ENCODE peak calls at places on chromosomes 1 and 21, in four cellular contexts. One of them, this sample, is unnamed.

GRCh38 chr21:43697758-43698643 is 20.9 kb upstream of the PDXK start:
- DNase-seq in fibroblast of mammary gland: peak; percentile 51
- DNase-seq in GM06990: no peak
- DNase-seq in astrocyte of the spinal cord: peak; percentile 29
- DNase-seq in this sample: peak; percentile 47

GRCh38 chr21:44709426-44710293 is 1.7 kb downstream of the TSPEAR start:
- DNase-seq in fibroblast of mammary gland: no peak
- DNase-seq in GM06990: no peak
- DNase-seq in astrocyte of the spinal cord: no peak
- DNase-seq in this sample: peak; percentile 7

GRCh38 chr1:207711285-207711684 is 40.6 kb upstream of the CD46 start:
- DNase-seq in fibroblast of mammary gland: peak; percentile 38
- DNase-seq in GM06990: no peak
- DNase-seq in astrocyte of the spinal cord: no peak
- DNase-seq in this sample: peak; percentile 30

GRCh38 chr21:44925027-44925755 is 4.5 kb upstream of the ITGB2 start:
- DNase-seq in fibroblast of mammary gland: peak; percentile 66
- DNase-seq in GM06990: no peak
- DNase-seq in astrocyte of the spinal cord: peak; percentile 23
- DNase-seq in this sample: peak; percentile 85

GRCh38 chr1:181630838-181631237 is 147.5 kb downstream of the CACNA1E start:
- DNase-seq in fibroblast of mammary gland: no peak
- DNase-seq in GM06990: no peak
- DNase-seq in astrocyte of the spinal cord: no peak
- DNase-seq in this sample: no peak

GRCh38 chr21:35658242-35658641 is 402.1 kb downstream of the SETD4 start:
- DNase-seq in fibroblast of mammary gland: peak; percentile 94
- DNase-seq in GM06990: no peak
- DNase-seq in astrocyte of the spinal cord: peak; percentile 96
- DNase-seq in this sample: peak; percentile 70

GRCh38 chr21:44758141-44758561 is 43.5 kb downstream of the UBE2G2 start:
- DNase-seq in fibroblast of mammary gland: no peak
- DNase-seq in GM06990: no peak
- DNase-seq in astrocyte of the spinal cord: no peak
- DNase-seq in this sample: no peak

GRCh38 chr1:10217748-10218441 is 7.5 kb downstream of the KIF1B start:
- DNase-seq in fibroblast of mammary gland: peak; percentile 80
- DNase-seq in GM06990: no peak
- DNase-seq in astrocyte of the spinal cord: peak; percentile 49
- DNase-seq in this sample: no peak

GRCh38 chr1:30415171-30415940 is 308.0 kb downstream of the MATN1 start:
- DNase-seq in fibroblast of mammary gland: no peak
- DNase-seq in GM06990: no peak
- DNase-seq in astrocyte of the spinal cord: no peak
- DNase-seq in this sample: no peak

GRCh38 chr1:214445846-214446614 is 105.4 kb downstream of the PTPN14 start:
- DNase-seq in fibroblast of mammary gland: peak; percentile 98
- DNase-seq in GM06990: no peak
- DNase-seq in astrocyte of the spinal cord: peak; percentile 98
- DNase-seq in this sample: peak; percentile 55

GRCh38 chr1:172359531-172359991 is 60.9 kb upstream of the C1orf105 start:
- DNase-seq in fibroblast of mammary gland: peak; percentile 54
- DNase-seq in GM06990: no peak
- DNase-seq in astrocyte of the spinal cord: peak; percentile 94
- DNase-seq in this sample: peak; percentile 82

GRCh38 chr1:155208656-155209372 is at the start of gene MTX1:
- DNase-seq in fibroblast of mammary gland: peak; percentile 69
- DNase-seq in GM06990: peak; percentile 86
- DNase-seq in astrocyte of the spinal cord: peak; percentile 89
- DNase-seq in this sample: peak; percentile 93

GRCh38 chr1:26697978-26698849 is 2.4 kb downstream of the ARID1A start:
- DNase-seq in fibroblast of mammary gland: peak; percentile 97
- DNase-seq in GM06990: peak; percentile 67
- DNase-seq in astrocyte of the spinal cord: peak; percentile 95
- DNase-seq in this sample: peak; percentile 97

GRCh38 chr1:1344672-1345361 is 4.4 kb downstream of the DVL1 start:
- DNase-seq in fibroblast of mammary gland: peak; percentile 90
- DNase-seq in GM06990: no peak
- DNase-seq in astrocyte of the spinal cord: peak; percentile 56
- DNase-seq in this sample: no peak

GRCh38 chr1:241838831-241839365 is 9.1 kb upstream of the EXO1 start:
- DNase-seq in fibroblast of mammary gland: peak; percentile 38
- DNase-seq in GM06990: peak; percentile 28
- DNase-seq in astrocyte of the spinal cord: no peak
- DNase-seq in this sample: no peak

GRCh38 chr1:9024837-9025236 is 1.4 kb downstream of the SLC2A7 start:
- DNase-seq in fibroblast of mammary gland: no peak
- DNase-seq in GM06990: no peak
- DNase-seq in astrocyte of the spinal cord: no peak
- DNase-seq in this sample: no peak

GRCh38 chr1:227541129-227541528 is 22.2 kb upstream of the ZNF678 start:
- DNase-seq in fibroblast of mammary gland: no peak
- DNase-seq in GM06990: no peak
- DNase-seq in astrocyte of the spinal cord: no peak
- DNase-seq in this sample: no peak

GRCh38 chr1:224333309-224333926 is 3.4 kb upstream of the NVL start:
- DNase-seq in fibroblast of mammary gland: peak; percentile 75
- DNase-seq in GM06990: peak; percentile 17
- DNase-seq in astrocyte of the spinal cord: peak; percentile 73
- DNase-seq in this sample: peak; percentile 74

GRCh38 chr1:33943978-33944377 is 80.1 kb downstream of the HMGB4 start:
- DNase-seq in fibroblast of mammary gland: peak; percentile 78
- DNase-seq in GM06990: no peak
- DNase-seq in astrocyte of the spinal cord: peak; percentile 94
- DNase-seq in this sample: peak; percentile 56

GRCh38 chr1:34825455-34826081 is 32.8 kb downstream of the GJA4 start:
- DNase-seq in fibroblast of mammary gland: no peak
- DNase-seq in GM06990: no peak
- DNase-seq in astrocyte of the spinal cord: no peak
- DNase-seq in this sample: no peak

GRCh38 chr1:25523512-25523911 is 19.9 kb upstream of the LDLRAP1 start:
- DNase-seq in fibroblast of mammary gland: peak; percentile 22
- DNase-seq in GM06990: no peak
- DNase-seq in astrocyte of the spinal cord: no peak
- DNase-seq in this sample: peak; percentile 34

GRCh38 chr1:162889989-162890388 is 29.0 kb upstream of the CCDC190 start:
- DNase-seq in fibroblast of mammary gland: no peak
- DNase-seq in GM06990: no peak
- DNase-seq in astrocyte of the spinal cord: no peak
- DNase-seq in this sample: no peak

GRCh38 chr1:46171351-46171750 is 3.5 kb upstream of the TSPAN1 start:
- DNase-seq in fibroblast of mammary gland: no peak
- DNase-seq in GM06990: no peak
- DNase-seq in astrocyte of the spinal cord: no peak
- DNase-seq in this sample: no peak

GRCh38 chr1:17687125-17687524 is 68.0 kb upstream of the ACTL8 start:
- DNase-seq in fibroblast of mammary gland: peak; percentile 11
- DNase-seq in GM06990: no peak
- DNase-seq in astrocyte of the spinal cord: no peak
- DNase-seq in this sample: peak; percentile 17

GRCh38 chr1:116934586-116935207 is 25.0 kb downstream of the PTGFRN start:
- DNase-seq in fibroblast of mammary gland: peak; percentile 34
- DNase-seq in GM06990: no peak
- DNase-seq in astrocyte of the spinal cord: no peak
- DNase-seq in this sample: peak; percentile 36

GRCh38 chr1:206635983-206636354 is 633 bp downstream of the DYRK3 start:
- DNase-seq in fibroblast of mammary gland: peak; percentile 23
- DNase-seq in GM06990: no peak
- DNase-seq in astrocyte of the spinal cord: peak; percentile 30
- DNase-seq in this sample: peak; percentile 22

GRCh38 chr1:208207388-208208131 is 36.6 kb downstream of the PLXNA2 start:
- DNase-seq in fibroblast of mammary gland: peak; percentile 94
- DNase-seq in GM06990: no peak
- DNase-seq in astrocyte of the spinal cord: peak; percentile 97
- DNase-seq in this sample: peak; percentile 99

GRCh38 chr1:32900371-32900955 is 726 bp downstream of the TMEM54 start:
- DNase-seq in fibroblast of mammary gland: no peak
- DNase-seq in GM06990: no peak
- DNase-seq in astrocyte of the spinal cord: no peak
- DNase-seq in this sample: no peak

GRCh38 chr1:245133995-245134715 is 20.6 kb upstream of the KIF26B start:
- DNase-seq in fibroblast of mammary gland: no peak
- DNase-seq in GM06990: no peak
- DNase-seq in astrocyte of the spinal cord: no peak
- DNase-seq in this sample: no peak
- H3K4me3 ChIP-seq in fibroblast of mammary gland: no peak overlapping the region
- H3K4me3 ChIP-seq in GM06990: no peak overlapping the region
- H3K4me3 ChIP-seq in astrocyte of the spinal cord: no peak overlapping the region
- H3K4me3 ChIP-seq in this sample: no peak overlapping the region

DNA sequence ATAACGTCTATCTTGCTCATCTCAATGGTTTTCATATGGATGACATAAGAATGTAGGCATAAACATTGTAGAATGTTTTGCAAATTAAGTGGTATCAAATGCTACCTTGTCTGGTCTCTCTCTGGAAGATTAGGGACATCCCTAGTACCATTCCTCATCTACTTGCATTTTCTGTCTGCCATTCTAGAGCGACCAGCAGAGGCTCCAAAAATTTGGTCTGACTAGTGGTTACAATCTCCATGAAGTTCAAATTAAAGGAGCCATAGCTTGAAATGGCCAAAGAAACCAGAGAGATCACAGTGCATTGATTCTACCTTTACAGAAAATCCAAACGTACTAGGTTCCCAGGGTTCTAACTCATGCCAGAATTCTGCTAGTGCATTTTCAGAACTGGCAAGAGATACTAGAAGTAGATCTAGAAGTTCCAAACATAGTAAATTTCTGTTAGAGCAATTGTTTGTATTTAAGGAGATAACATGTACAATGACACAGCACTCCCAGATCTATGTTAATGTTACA is 1.1 kb downstream of the CD84 start:
- DNase-seq in fibroblast of mammary gland: no peak
- DNase-seq in GM06990: no peak
- DNase-seq in astrocyte of the spinal cord: no peak
- DNase-seq in this sample: no peak
- TF ChIP-seq CTCF in fibroblast of mammary gland: no peak
- TF ChIP-seq CTCF in GM06990: no peak
- TF ChIP-seq CTCF in astrocyte of the spinal cord: no peak
- TF ChIP-seq CTCF in this sample: no peak

DNA sequence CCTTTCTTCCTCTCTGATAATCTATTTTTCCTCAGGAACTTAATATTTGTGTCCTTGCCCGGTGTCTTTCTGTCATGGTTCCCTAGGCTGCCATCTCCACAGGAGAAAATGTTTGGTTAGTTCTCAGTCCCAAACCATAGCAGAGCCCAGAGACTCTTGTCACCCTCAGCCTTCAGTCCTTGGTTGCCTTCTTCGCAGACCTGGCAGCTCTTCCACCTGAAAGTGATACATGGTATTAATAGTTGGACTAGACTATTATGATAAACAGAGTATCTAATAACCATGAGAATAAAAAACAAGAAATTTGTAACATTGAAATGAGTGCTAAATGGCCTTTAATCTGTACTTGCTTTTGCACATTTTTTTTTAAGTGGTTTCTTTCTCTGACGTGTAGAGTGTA is 26.5 kb downstream of the PTBP2 start:
- DNase-seq in fibroblast of mammary gland: no peak
- DNase-seq in GM06990: no peak
- DNase-seq in astrocyte of the spinal cord: no peak
- DNase-seq in this sample: no peak
- H3K4me3 ChIP-seq in fibroblast of mammary gland: no peak overlapping the region
- H3K4me3 ChIP-seq in GM06990: no peak overlapping the region
- H3K4me3 ChIP-seq in astrocyte of the spinal cord: no peak overlapping the region
- H3K4me3 ChIP-seq in this sample: no peak overlapping the region

GRCh38 chr21:37079211-37079824 is 6.3 kb downstream of the TTC3 start:
- DNase-seq in fibroblast of mammary gland: no peak
- DNase-seq in GM06990: no peak
- DNase-seq in astrocyte of the spinal cord: no peak
- DNase-seq in this sample: no peak
- TF ChIP-seq CTCF in fibroblast of mammary gland: peak; percentile 34
- TF ChIP-seq CTCF in GM06990: peak; percentile 50
- TF ChIP-seq CTCF in astrocyte of the spinal cord: peak; percentile 15
- TF ChIP-seq CTCF in this sample: peak; percentile 34

This sample was measured in cardiac fibroblast.